ENCODE peak calls at places on chromosomes 3 and 15, in seven cellular contexts. E is astrocyte of the cerebellum, F is activated T-helper 1 cell treated with Interleukin-2 at 50 U/mL for 16 hours, C is progenitor cell of endocrine pancreas, X is PC-3, B is heart left ventricle, R is NCI-H2081. G is an unnamed sample.

GRCh38 chr15:100457201-100457600 is 71.5 kb downstream of the CERS3 start:
- DNase-seq in X (no peak), B (no peak), R (peak; percentile 3), E (no peak), F (no peak), C (no peak), G (no peak)

GRCh38 chr15:25679492-25679891 is 183.6 kb downstream of the ATP10A start:
- DNase-seq in C (no peak), F (no peak), X (no peak), R (no peak), E (no peak), B (no peak), G (no peak)

GRCh38 chr3:57168151-57168550 is 3.0 kb upstream of the IL17RD start:
- DNase-seq in R (no peak), C (no peak), B (no peak), E (no peak), X (no peak), F (no peak), G (no peak)

GRCh38 chr15:40114218-40114617 is 5.5 kb upstream of the BMF start:
- DNase-seq in F (no peak), R (no peak), C (no peak), X (no peak), E (no peak), B (no peak), G (no peak)

GRCh38 chr3:153572654-153573053 is 410.6 kb downstream of the RAP2B start:
- DNase-seq in C (no peak), F (no peak), E (no peak), R (no peak), X (no peak), B (no peak), G (no peak)

GRCh38 chr3:72353236-72354105 is 494.8 kb downstream of the SHQ1 start:
- DNase-seq in C (no peak), X (peak; percentile 19), R (no peak), E (no peak), F (no peak), B (no peak), G (no peak)

GRCh38 chr3:106699093-106699492 is 678.1 kb upstream of the CCDC54 start:
- DNase-seq in F (no peak), E (no peak), X (no peak), B (no peak), C (no peak), R (peak; percentile 93), G (no peak)

GRCh38 chr3:193391902-193392301 is 13.3 kb upstream of the ATP13A5 start:
- DNase-seq in B (no peak), C (no peak), R (no peak), F (no peak), E (peak; percentile 90), X (peak; percentile 58), G (no peak)

GRCh38 chr15:40082195-40082868 is 26.3 kb downstream of the BMF start:
- DNase-seq in B (no peak), R (no peak), X (no peak), C (no peak), F (no peak), E (no peak), G (no peak)

GRCh38 chr15:40870716-40871115 is 3.3 kb downstream of the RHOV start:
- DNase-seq in F (no peak), R (no peak), C (no peak), E (no peak), B (no peak), X (no peak), G (no peak)

GRCh38 chr3:47009225-47010049 is 30.0 kb downstream of the NBEAL2 start:
- DNase-seq in C (peak; percentile 85), R (peak; percentile 54), F (peak; percentile 50), B (peak; percentile 94), E (peak; percentile 51), X (no peak), G (peak; percentile 43)

GRCh38 chr15:70882361-70882760 is 9.9 kb downstream of the THAP10 start:
- DNase-seq in X (no peak), R (no peak), F (no peak), B (no peak), E (no peak), C (no peak), G (no peak)

GRCh38 chr3:48684480-48685143 is 1.1 kb downstream of the NCKIPSD start:
- DNase-seq in F (no peak), C (no peak), B (peak; percentile 74), E (no peak), X (no peak), R (no peak), G (no peak)

GRCh38 chr3:13783556-13783955 is 96.3 kb downstream of the WNT7A start:
- DNase-seq in E (no peak), F (no peak), X (no peak), B (no peak), C (no peak), R (peak; percentile 49), G (no peak)

GRCh38 chr15:63046927-63047760 is 4.6 kb downstream of the TPM1 start:
- DNase-seq in F (no peak), B (no peak), X (no peak), C (no peak), E (no peak), R (no peak), G (no peak)

GRCh38 chr3:134797080-134797801 is 2.2 kb downstream of the EPHB1 start:
- DNase-seq in R (no peak), B (no peak), X (no peak), C (no peak), F (no peak), E (no peak), G (no peak)

GRCh38 chr15:101514318-101514717 is 24.8 kb upstream of the PCSK6 start:
- DNase-seq in F (no peak), B (no peak), C (no peak), E (no peak), R (no peak), X (no peak), G (no peak)

G was measured in T-helper 22 cell.